ENCODE peak calls at places on chromosomes 3 and 15, in ten cellular contexts. D is stomach, H is HCT116, L is sigmoid colon, M is Panc1, U is HL-60, F is breast epithelium, B is GM23338, E is transverse colon, K is SK-N-SH. P is an unnamed sample.

GRCh38 chr15:70127288-70127746 is 29.6 kb upstream of the TLE3 start:
- DNase-seq in D (peak; percentile 47), H (no peak), L (peak; percentile 78), M (no peak), U (no peak), F (peak; percentile 59), B (no peak), E (peak; percentile 37), K (no peak), P (no peak)

GRCh38 chr3:144380832-144381231 is 409.2 kb downstream of the DIPK2A start:
- DNase-seq in D (peak; percentile 41), H (no peak), L (no peak), M (no peak), U (no peak), F (no peak), B (no peak), E (no peak), K (no peak), P (no peak)

GRCh38 chr3:59866076-59866475 is 816.3 kb upstream of the CFAP20DC start:
- DNase-seq in D (no peak), H (no peak), L (no peak), M (no peak), U (no peak), F (no peak), B (no peak), E (no peak), K (no peak), P (no peak)

GRCh38 chr3:114627760-114628159 is 333.9 kb downstream of the TIGIT start:
- DNase-seq in D (no peak), H (no peak), L (peak; percentile 83), M (no peak), U (no peak), F (no peak), B (no peak), E (peak; percentile 14), K (no peak), P (no peak)

GRCh38 chr3:126889276-126890201 is 93.4 kb upstream of the PLXNA1 start:
- DNase-seq in D (no peak), H (no peak), L (peak; percentile 18), M (no peak), U (no peak), F (no peak), B (no peak), E (no peak), K (peak; percentile 40), P (no peak)

GRCh38 chr3:46463868-46464241 is 850 bp downstream of the LTF start:
- DNase-seq in D (no peak), H (no peak), L (no peak), M (no peak), U (no peak), F (no peak), B (peak; percentile 10), E (no peak), K (no peak), P (peak; percentile 88)

GRCh38 chr3:132659000-132659369 is 624 bp downstream of the ACAD11 start:
- DNase-seq in D (no peak), H (no peak), L (no peak), M (no peak), U (no peak), F (no peak), B (peak; percentile 55), E (no peak), K (no peak), P (no peak)

GRCh38 chr3:100260081-100260684 is 609 bp upstream of the TBC1D23 start:
- DNase-seq in D (no peak), H (no peak), L (peak; percentile 84), M (no peak), U (peak; percentile 16), F (peak; percentile 25), B (peak; percentile 81), E (peak; percentile 25), K (no peak), P (no peak)

GRCh38 chr3:27200721-27201434 is 168.3 kb downstream of the NEK10 start:
- DNase-seq in D (no peak), H (no peak), L (no peak), M (no peak), U (peak; percentile 17), F (no peak), B (no peak), E (no peak), K (no peak), P (no peak)

GRCh38 chr15:78018968-78019644 is 58.4 kb downstream of the TBC1D2B start:
- DNase-seq in D (no peak), H (no peak), L (no peak), M (no peak), U (peak; percentile 87), F (no peak), B (no peak), E (no peak), K (no peak), P (no peak)
- H3K27ac ChIP-seq in D (no peak overlapping the region), H (no peak overlapping the region), L (no peak overlapping the region), M (no peak overlapping the region), U (peak overlapping the region; percentile 68), F (no peak overlapping the region), B (no peak overlapping the region), E (peak overlapping the region; percentile 56), K (no peak overlapping the region), P (peak overlapping the region; percentile 24)

DNA sequence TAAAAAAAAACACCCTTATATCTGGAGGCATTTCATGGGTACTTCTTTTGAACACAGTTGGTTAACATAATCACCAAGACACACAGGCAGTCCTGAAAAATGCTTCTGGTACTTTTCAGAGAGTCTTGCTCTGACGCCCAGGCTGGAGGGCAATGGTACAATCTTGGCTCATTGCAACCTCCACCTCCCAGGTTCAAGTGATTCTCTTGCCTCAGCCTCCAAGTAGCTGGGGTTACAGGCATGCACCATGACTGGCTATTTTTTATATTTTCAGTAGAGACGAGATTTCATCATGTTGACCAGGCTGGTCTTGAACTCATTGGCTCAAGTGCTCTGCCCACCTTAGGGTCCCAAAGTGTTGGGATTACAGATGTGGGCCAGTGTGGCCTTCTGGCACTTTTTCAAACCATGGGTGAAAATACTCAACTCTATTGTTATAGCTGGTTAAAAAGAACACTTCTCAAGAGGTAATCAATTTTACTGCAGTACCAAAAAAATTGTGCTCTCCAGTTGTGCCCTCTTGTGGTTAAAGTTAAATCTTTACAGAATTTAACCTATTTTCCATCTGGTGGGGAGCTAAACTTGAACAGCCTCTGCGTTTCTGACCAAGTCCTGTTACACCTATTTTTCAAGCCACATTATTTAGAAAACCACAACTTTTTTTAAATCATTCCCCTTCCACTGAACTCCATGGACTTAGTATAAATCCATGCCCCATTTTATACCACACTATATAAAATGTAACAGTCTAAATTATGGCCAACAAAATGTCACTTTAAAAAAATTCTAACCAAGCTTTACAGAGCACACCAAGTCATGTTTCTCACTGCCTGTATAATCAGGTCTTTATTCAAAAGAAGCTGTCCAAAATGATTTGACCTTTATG is 1.2 kb upstream of the SNAPC5 start:
- DNase-seq in D (no peak), H (no peak), L (no peak), M (no peak), U (no peak), F (no peak), B (peak; percentile 57), E (no peak), K (peak; percentile 34), P (no peak)
- TF ChIP-seq POLR2AphosphoS5 in D (no peak), H (peak; percentile 63), L (no peak), M (peak; percentile 22), U (no peak), F (no peak), B (no peak), E (no peak), K (no peak), P (no peak)

GRCh38 chr15:82571722-82572222 is 31.5 kb upstream of the RPS17 start:
- DNase-seq in D (peak; percentile 43), H (no peak), L (peak; percentile 92), M (no peak), U (no peak), F (peak; percentile 48), B (peak; percentile 78), E (peak; percentile 45), K (peak; percentile 80), P (no peak)

GRCh38 chr15:82572311-82572710 is 32.1 kb upstream of the RPS17 start:
- DNase-seq in D (no peak), H (no peak), L (no peak), M (no peak), U (no peak), F (no peak), B (no peak), E (no peak), K (peak; percentile 21), P (no peak)

GRCh38 chr15:82570721-82571519 is 30.7 kb upstream of the RPS17 start:
- DNase-seq in D (no peak), H (no peak), L (peak; percentile 70), M (no peak), U (no peak), F (no peak), B (peak; percentile 43), E (no peak), K (peak; percentile 42), P (no peak)

GRCh38 chr15:82575335-82575734 is 35.1 kb upstream of the RPS17 start:
- DNase-seq in D (no peak), H (no peak), L (no peak), M (no peak), U (no peak), F (no peak), B (no peak), E (no peak), K (no peak), P (no peak)

DNA sequence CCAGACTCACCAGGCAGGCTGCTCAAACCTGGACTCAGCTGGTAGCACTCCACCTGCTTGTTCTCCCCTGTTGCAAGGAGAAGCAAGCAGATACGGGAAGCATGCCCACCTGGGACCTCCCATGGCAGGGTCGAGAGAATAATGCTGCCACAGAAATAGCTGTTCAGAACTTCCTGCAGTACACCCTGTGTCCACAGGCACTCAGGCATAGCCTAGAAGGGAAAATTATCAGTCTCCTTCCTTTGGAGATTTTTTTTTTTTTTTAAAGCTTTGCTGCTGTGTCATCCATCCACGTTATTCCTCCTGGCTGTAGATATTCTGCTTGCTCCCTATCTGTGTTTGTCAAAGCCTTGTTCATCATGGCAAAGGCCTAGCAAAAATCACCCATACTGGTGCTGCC is 32.7 kb upstream of the RPS17 start:
- DNase-seq in D (no peak), H (no peak), L (no peak), M (no peak), U (no peak), F (no peak), B (no peak), E (no peak), K (peak; percentile 19), P (no peak)
- H3K27ac ChIP-seq in D (no peak overlapping the region), H (no peak overlapping the region), L (peak overlapping the region; percentile 78), M (no peak overlapping the region), U (no peak overlapping the region), F (no peak overlapping the region), B (no peak overlapping the region), E (no peak overlapping the region), K (no peak overlapping the region), P (no peak overlapping the region)

GRCh38 chr15:65054333-65055200 is 9.4 kb downstream of the SLC51B start:
- DNase-seq in D (peak; percentile 80), H (peak; percentile 41), L (peak; percentile 91), M (no peak), U (peak; percentile 58), F (peak; percentile 52), B (peak; percentile 85), E (peak; percentile 79), K (peak; percentile 92), P (peak; percentile 85)
- TF ChIP-seq POLR2AphosphoS5 in D (peak; percentile 64), H (no peak), L (no peak), M (no peak), U (no peak), F (no peak), B (no peak), E (peak; percentile 32), K (no peak), P (no peak)

GRCh38 chr15:33722005-33722672 is 246.2 kb upstream of the CHRM5 start:
- DNase-seq in D (no peak), H (no peak), L (no peak), M (no peak), U (peak; percentile 3), F (no peak), B (no peak), E (no peak), K (no peak), P (no peak)
- H3K27ac ChIP-seq in D (no peak overlapping the region), H (no peak overlapping the region), L (no peak overlapping the region), M (no peak overlapping the region), U (no peak overlapping the region), F (no peak overlapping the region), B (no peak overlapping the region), E (no peak overlapping the region), K (no peak overlapping the region), P (no peak overlapping the region)